ENCODE peak calls at places on chromosomes 3 and 15, in four cellular contexts. H, C, O and G are unnamed samples.

GRCh38 chr3:19539488-19540395 is 391.4 kb downstream of the KCNH8 start:
- DNase-seq in H (no peak), C (no peak), O (no peak), G (no peak)

GRCh38 chr3:151919446-151919845 is 46.0 kb downstream of the SUCNR1 start:
- DNase-seq in H (no peak), C (no peak), O (no peak), G (no peak)

GRCh38 chr3:179347383-179348194 is at the start of gene MFN1:
- DNase-seq in H (peak), C (peak), O (peak), G (peak)

GRCh38 chr3:142904639-142905441 is 16.0 kb upstream of the PCOLCE2 start:
- DNase-seq in H (no peak), C (no peak), O (peak), G (no peak)

GRCh38 chr15:31516459-31516858 is 189.8 kb downstream of the KLF13 start:
- DNase-seq in H (no peak), C (no peak), O (no peak), G (no peak)

GRCh38 chr15:79643393-79643792 is 211.3 kb downstream of the MINAR1 start:
- DNase-seq in H (no peak), C (no peak), O (no peak), G (no peak)

GRCh38 chr15:23912191-23912590 is 225.1 kb upstream of the NDN start:
- DNase-seq in H (peak), C (no peak), O (peak), G (no peak)

GRCh38 chr15:99604865-99605264 is 39.1 kb downstream of the MEF2A start:
- DNase-seq in H (peak), C (no peak), O (no peak), G (no peak)

GRCh38 chr3:100548053-100548452 is 55.6 kb downstream of the TMEM45A start:
- DNase-seq in H (no peak), C (no peak), O (no peak), G (no peak)

GRCh38 chr15:51491941-51492340 is 130.6 kb downstream of the DMXL2 start:
- DNase-seq in H (no peak), C (no peak), O (no peak), G (no peak)

GRCh38 chr3:133592843-133593242 is 19.4 kb downstream of the CDV3 start:
- DNase-seq in H (no peak), C (no peak), O (no peak), G (no peak)

GRCh38 chr3:58202917-58203360 is 7.8 kb downstream of the DNASE1L3 start:
- DNase-seq in H (no peak), C (no peak), O (no peak), G (no peak)

GRCh38 chr3:12239301-12239700 is 49.6 kb upstream of the PPARG start:
- DNase-seq in H (no peak), C (no peak), O (no peak), G (no peak)